ENCODE peak calls at places on chromosomes 4 and X, in six cellular contexts. E is WERI-Rb-1, U is upper lobe of right lung, V is NT2/D1, L is mesendoderm, P is pancreas. A is an unnamed sample.

GRCh38 chrX:39652336-39652735 is 445.4 kb downstream of the BCOR start:
- DNase-seq in E (no peak), U (no peak), V (peak), L (peak), P (no peak), A (peak)

GRCh38 chrX:112636288-112636687 is 43.5 kb downstream of the LHFPL1 start:
- DNase-seq in E (no peak), U (no peak), V (no peak), L (no peak), P (no peak), A (no peak)

GRCh38 chr4:90852232-90852631 is 725.0 kb downstream of the CCSER1 start:
- DNase-seq in E (peak), U (no peak), V (no peak), L (peak), P (no peak), A (no peak)

GRCh38 chrX:150314186-150314585 is 48.9 kb upstream of the MAMLD1 start:
- DNase-seq in E (no peak), U (no peak), V (no peak), L (no peak), P (no peak), A (no peak)

GRCh38 chr4:53653484-53654053 is 62.3 kb upstream of the LNX1 start:
- DNase-seq in E (no peak), U (no peak), V (no peak), L (peak), P (no peak), A (no peak)

GRCh38 chr4:69731826-69732225 is 28.6 kb downstream of the SULT1B1 start:
- DNase-seq in E (no peak), U (no peak), V (no peak), L (no peak), P (no peak), A (no peak)

GRCh38 chr4:176840166-176840565 is 47.4 kb upstream of the VEGFC start:
- DNase-seq in E (no peak), U (no peak), V (no peak), L (no peak), P (no peak), A (no peak)

GRCh38 chr4:69133993-69134392 is 37.7 kb downstream of the UGT2B7 start:
- DNase-seq in E (no peak), U (no peak), V (no peak), L (no peak), P (no peak), A (no peak)

GRCh38 chrX:151393514-151393913 is 3.5 kb upstream of the VMA21 start:
- DNase-seq in E (no peak), U (no peak), V (peak), L (peak), P (no peak), A (peak)

GRCh38 chr4:87068591-87069021 is 133.8 kb downstream of the AFF1 start:
- DNase-seq in E (no peak), U (no peak), V (no peak), L (no peak), P (no peak), A (no peak)

GRCh38 chrX:104806346-104806745 is 240.3 kb downstream of the IL1RAPL2 start:
- DNase-seq in E (no peak), U (no peak), V (no peak), L (peak), P (no peak), A (no peak)

GRCh38 chrX:34918091-34918736 is 24.4 kb upstream of the FAM47B start:
- DNase-seq in E (no peak), U (no peak), V (no peak), L (no peak), P (no peak), A (no peak)

GRCh38 chrX:154370300-154370881 is 4.0 kb downstream of the FLNA start:
- DNase-seq in E (no peak), U (no peak), V (no peak), L (no peak), P (no peak), A (no peak)

GRCh38 chrX:123424546-123424945 is 240.5 kb downstream of the GRIA3 start:
- DNase-seq in E (no peak), U (no peak), V (no peak), L (no peak), P (no peak), A (no peak)

GRCh38 chrX:129945131-129945530 is 37.3 kb upstream of the BCORL1 start:
- DNase-seq in E (no peak), U (no peak), V (no peak), L (no peak), P (no peak), A (no peak)

GRCh38 chr4:102299708-102300107 is 45.6 kb downstream of the SLC39A8 start:
- DNase-seq in E (peak), U (no peak), V (no peak), L (peak), P (no peak), A (peak)

GRCh38 chr4:89054627-89055026 is 2.4 kb downstream of the FAM13A start:
- DNase-seq in E (no peak), U (no peak), V (no peak), L (no peak), P (no peak), A (no peak)

GRCh38 chr4:53688186-53688790 is 97.0 kb upstream of the LNX1 start:
- DNase-seq in E (no peak), U (no peak), V (no peak), L (no peak), P (no peak), A (peak)

GRCh38 chr4:26788341-26788733 is 72.3 kb upstream of the STIM2 start:
- DNase-seq in E (no peak), U (no peak), V (no peak), L (no peak), P (no peak), A (no peak)

GRCh38 chr4:1249148-1249730 is 309 bp upstream of the CTBP1 start:
- DNase-seq in E (peak), U (peak), V (peak), L (peak), P (peak), A (peak)

GRCh38 chrX:40176256-40176978 is 78.7 kb upstream of the BCOR start:
- DNase-seq in E (peak), U (peak), V (no peak), L (peak), P (peak), A (peak)

GRCh38 chr4:182192511-182193181 is 50.6 kb upstream of the TENM3 start:
- DNase-seq in E (no peak), U (no peak), V (no peak), L (no peak), P (no peak), A (no peak)

GRCh38 chrX:69027181-69028005 is 137.9 kb downstream of the PJA1 start:
- DNase-seq in E (no peak), U (no peak), V (no peak), L (no peak), P (no peak), A (no peak)

GRCh38 chr4:165343353-165344191 is 16.1 kb downstream of the MSMO1 start:
- DNase-seq in E (no peak), U (no peak), V (no peak), L (peak), P (no peak), A (no peak)

GRCh38 chr4:76198411-76199237 is 15.0 kb downstream of the SCARB2 start:
- DNase-seq in E (peak), U (no peak), V (no peak), L (peak), P (no peak), A (peak)

GRCh38 chr4:112348488-112349158 is 51.5 kb downstream of the ALPK1 start:
- DNase-seq in E (peak), U (peak), V (no peak), L (peak), P (no peak), A (no peak)

GRCh38 chrX:108699368-108699767 is 37.0 kb downstream of the IRS4 start:
- DNase-seq in E (no peak), U (no peak), V (peak), L (peak), P (no peak), A (peak)

GRCh38 chr4:124177647-124178425 is 534.7 kb downstream of the ANKRD50 start:
- DNase-seq in E (no peak), U (no peak), V (no peak), L (no peak), P (no peak), A (no peak)

GRCh38 chrX:38437093-38437492 is 84.7 kb downstream of the OTC start:
- DNase-seq in E (no peak), U (no peak), V (no peak), L (no peak), P (no peak), A (no peak)

GRCh38 chr4:110614173-110614948 is 8.5 kb downstream of the PITX2 start:
- DNase-seq in E (no peak), U (no peak), V (no peak), L (peak), P (no peak), A (no peak)

DNA sequence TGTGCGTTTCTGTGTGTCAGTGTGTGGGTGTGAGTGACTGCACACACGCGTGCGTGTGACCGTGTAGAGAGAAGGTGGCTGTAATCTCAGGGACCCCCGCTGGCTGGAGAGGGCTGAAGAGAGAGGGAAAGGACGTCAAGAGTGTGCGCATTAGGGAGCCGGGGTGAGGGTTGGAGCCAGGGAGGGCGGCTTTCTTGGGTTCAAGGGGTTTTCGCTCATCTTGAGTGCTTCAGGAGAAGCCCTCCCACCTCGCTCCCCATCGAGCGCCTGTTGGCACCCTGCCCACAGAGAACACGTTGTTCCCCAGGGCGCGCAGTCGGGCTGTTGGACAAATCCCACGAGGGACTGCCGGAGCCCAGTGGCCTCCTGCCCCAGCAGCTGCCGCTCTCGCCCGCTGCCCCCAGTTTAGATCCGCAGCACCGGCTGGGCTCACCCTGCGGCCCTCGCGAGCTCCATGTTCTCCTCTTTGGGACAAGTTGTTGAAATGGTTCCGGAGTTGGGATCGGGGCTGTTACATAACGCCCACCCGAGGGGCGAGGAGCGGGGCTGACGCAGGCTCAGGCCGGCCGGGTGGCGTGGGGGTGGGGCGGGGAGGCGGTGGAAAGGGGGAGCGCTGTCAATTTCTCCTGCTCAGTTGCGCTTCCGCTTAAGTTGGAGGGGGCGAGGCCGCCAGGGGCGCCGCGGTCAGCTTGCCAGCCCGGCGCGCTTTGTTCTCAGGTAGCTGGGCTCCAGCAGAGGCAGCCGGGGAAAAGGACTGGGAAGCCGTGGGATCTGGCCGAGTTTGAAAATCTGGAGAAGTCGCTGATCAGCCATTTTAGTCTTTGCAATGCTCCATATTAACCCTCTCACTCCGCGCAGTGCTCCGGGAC is 1.6 kb downstream of the GRIA2 start:
- DNase-seq in E (peak), U (no peak), V (no peak), L (peak), P (peak), A (no peak)
- H3K4me3 ChIP-seq in E (peak), U (peak), V (peak), L (peak), P (peak), A (no peak)

GRCh38 chr4:8225290-8225625 is 26.2 kb downstream of the SH3TC1 start:
- DNase-seq in E (no peak), U (no peak), V (no peak), L (no peak), P (no peak), A (no peak)

GRCh38 chr4:8227771-8228318 is 28.8 kb downstream of the SH3TC1 start:
- DNase-seq in E (no peak), U (no peak), V (no peak), L (no peak), P (no peak), A (no peak)

GRCh38 chr4:8227201-8227770 is 28.2 kb downstream of the SH3TC1 start:
- DNase-seq in E (no peak), U (no peak), V (no peak), L (no peak), P (no peak), A (no peak)

GRCh38 chr4:8224596-8225289 is 25.7 kb downstream of the SH3TC1 start:
- DNase-seq in E (no peak), U (no peak), V (no peak), L (no peak), P (no peak), A (peak)

DNA sequence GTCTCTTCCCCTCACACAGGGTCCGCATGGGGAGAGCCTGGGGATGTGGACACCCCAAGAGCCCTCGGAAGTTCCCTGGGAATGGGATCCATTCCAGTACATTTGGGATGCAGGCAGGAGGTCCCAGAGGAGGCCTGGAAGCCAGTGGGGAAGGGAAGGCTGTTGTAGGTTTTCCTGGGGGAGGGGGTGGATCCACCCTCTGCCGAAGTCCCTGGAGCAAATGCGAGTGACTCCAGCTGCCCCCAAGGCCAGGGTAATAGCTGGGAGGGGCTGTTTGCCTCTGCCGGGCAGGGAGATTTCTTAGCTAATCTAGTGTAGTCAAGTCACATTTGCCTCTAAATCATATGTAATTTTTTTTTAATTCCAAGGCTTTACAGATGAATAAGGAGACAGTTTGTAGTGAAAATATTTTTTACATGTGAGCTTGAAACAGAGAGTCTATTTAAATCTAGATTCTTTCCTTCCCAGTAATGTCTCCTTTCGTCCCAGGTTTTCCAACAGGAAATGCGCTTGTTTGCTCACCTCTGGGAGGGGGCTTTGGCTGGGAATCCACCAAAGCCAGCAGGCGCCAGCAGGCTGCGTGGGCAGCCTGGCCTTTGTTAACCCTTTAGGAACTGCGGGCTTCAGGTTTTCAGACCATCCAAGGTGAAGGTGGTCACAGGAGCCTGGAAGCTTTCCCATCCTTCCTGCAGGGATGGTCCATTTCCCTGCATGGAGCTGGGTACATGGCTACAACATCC is 26.8 kb downstream of the SH3TC1 start:
- DNase-seq in E (peak), U (no peak), V (peak), L (peak), P (no peak), A (no peak)
- H3K4me3 ChIP-seq in E (no peak), U (no peak), V (no peak), L (no peak), P (no peak), A (no peak)

DNA sequence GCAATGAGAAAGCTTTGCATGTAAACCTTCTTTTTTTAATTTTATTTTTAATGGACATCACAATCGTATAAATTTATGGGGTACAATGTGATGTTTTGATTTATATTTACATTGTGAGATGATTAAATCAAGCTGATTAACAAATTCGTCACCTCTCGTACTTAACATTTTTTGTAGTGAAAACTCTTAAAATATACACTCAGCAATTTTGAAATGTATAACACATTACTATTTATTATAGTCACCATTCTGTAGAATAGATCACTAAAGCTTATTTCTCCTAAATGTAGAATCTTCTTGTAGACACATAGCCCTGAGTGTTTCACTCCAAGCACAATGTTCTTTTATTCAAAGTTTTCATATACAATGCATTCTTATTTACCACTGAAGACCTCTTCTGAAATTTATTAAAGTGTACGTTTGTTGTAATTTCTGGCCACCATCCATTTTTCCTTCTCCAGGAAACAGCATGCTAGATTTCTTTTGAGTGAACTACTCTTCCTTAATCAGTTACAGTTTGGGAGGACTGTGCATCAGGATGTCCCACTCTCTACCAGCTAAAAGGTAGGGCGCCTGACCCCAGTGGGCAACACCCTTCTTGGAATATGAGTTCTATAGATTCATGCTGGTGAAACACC is 4.4 kb upstream of the RBBP7 start:
- DNase-seq in E (no peak), U (no peak), V (no peak), L (no peak), P (no peak), A (no peak)
- H3K4me3 ChIP-seq in E (no peak), U (no peak), V (no peak), L (no peak), P (no peak), A (no peak)

GRCh38 chrX:8453619-8454018 is 11.0 kb upstream of the VCX3B start:
- DNase-seq in E (no peak), U (no peak), V (no peak), L (no peak), P (no peak), A (no peak)

GRCh38 chrX:8455600-8455999 is 9.0 kb upstream of the VCX3B start:
- DNase-seq in E (no peak), U (no peak), V (no peak), L (no peak), P (no peak), A (no peak)
- H3K4me3 ChIP-seq in E (no peak), U (no peak), V (no peak), L (no peak), P (no peak), A (no peak)

DNA sequence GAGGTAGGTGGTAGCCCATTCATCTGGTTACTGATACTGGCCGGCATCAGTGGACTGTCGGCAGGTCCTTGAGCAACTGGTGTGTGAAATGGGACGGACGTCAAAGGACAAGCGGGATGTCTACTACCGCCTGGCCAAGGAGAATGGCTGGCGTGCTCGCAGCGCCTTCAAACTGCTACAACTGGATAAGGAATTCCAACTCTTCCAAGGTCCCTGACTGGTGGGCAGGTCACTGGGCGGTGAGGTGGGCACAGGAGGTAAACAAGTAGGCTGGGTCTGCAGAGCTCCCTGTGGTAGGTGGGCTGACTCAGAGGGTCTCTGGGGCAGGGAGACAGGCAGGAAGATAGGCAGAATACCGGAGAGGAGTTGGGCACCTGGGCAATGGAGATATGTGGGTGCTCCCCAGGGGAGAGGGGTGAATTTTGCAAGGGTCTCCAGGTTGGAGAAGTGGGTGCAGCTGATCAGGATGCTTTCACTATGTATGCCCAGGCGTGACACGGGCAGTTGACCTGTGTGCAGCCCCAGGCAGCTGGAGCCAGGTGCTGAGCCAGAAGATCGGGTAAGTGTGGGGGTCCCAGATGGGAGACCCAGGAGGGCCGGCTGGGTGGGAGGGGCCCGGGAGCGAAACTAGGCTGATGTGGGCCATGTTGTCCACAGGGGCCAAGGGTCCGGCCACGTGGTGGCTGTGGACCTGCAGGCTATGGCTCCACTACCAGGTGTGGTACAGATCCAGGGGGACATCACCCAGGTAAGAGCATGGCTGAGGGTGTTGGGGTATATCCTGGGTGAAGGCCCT is 2.2 kb downstream of the FTSJ1 start:
- DNase-seq in E (no peak), U (no peak), V (no peak), L (no peak), P (no peak), A (no peak)
- H3K4me3 ChIP-seq in E (no peak), U (no peak), V (no peak), L (no peak), P (no peak), A (no peak)

GRCh38 chrX:71147496-71148277 is 3.0 kb downstream of the NLGN3 start:
- DNase-seq in E (no peak), U (no peak), V (no peak), L (peak), P (no peak), A (no peak)
- H3K4me3 ChIP-seq in E (no peak), U (no peak), V (no peak), L (no peak), P (no peak), A (no peak)